ENCODE peak calls at places on chromosomes 16 and 17, in ten cellular contexts. T, R, W, U, A, C, G, K, E and L are unnamed samples.

GRCh38 chr17:40035162-40035559 is 19.0 kb downstream of the MED24 start:
- DNase-seq in T (no peak), R (no peak), W (no peak), U (no peak), A (peak), C (no peak), G (no peak), K (peak), E (peak), L (no peak)

GRCh38 chr16:69039333-69039941 is 66.0 kb upstream of the HAS3 start:
- DNase-seq in T (no peak), R (no peak), W (no peak), U (no peak), A (peak), C (no peak), G (no peak), K (no peak), E (peak), L (no peak)

GRCh38 chr17:4087911-4088693 is 54.7 kb downstream of the ZZEF1 start:
- DNase-seq in T (no peak), R (no peak), W (no peak), U (no peak), A (no peak), C (no peak), G (no peak), K (no peak), E (peak), L (no peak)

GRCh38 chr16:82016268-82016667 is 5.0 kb upstream of the SDR42E1 start:
- DNase-seq in T (no peak), R (no peak), W (no peak), U (no peak), A (peak), C (no peak), G (no peak), K (no peak), E (peak), L (no peak)

GRCh38 chr16:12449795-12450194 is 353.9 kb downstream of the CPPED1 start:
- DNase-seq in T (no peak), R (no peak), W (no peak), U (no peak), A (no peak), C (no peak), G (no peak), K (no peak), E (peak), L (no peak)

GRCh38 chr17:76697702-76698465 is 12.9 kb downstream of the MXRA7 start:
- DNase-seq in T (no peak), R (no peak), W (no peak), U (no peak), A (peak), C (no peak), G (no peak), K (peak), E (no peak), L (no peak)

GRCh38 chr17:72118588-72119279 is 2.1 kb upstream of the SOX9 start:
- DNase-seq in T (no peak), R (peak), W (peak), U (no peak), A (peak), C (no peak), G (peak), K (peak), E (peak), L (no peak)

GRCh38 chr16:69323428-69323827 is 7.0 kb downstream of the PDF start:
- DNase-seq in T (no peak), R (peak), W (no peak), U (no peak), A (no peak), C (no peak), G (no peak), K (no peak), E (no peak), L (no peak)

GRCh38 chr16:50696575-50697420 is 3.4 kb downstream of the NOD2 start:
- DNase-seq in T (no peak), R (peak), W (peak), U (no peak), A (no peak), C (no peak), G (peak), K (no peak), E (peak), L (peak)

GRCh38 chr16:69724981-69725479 is 1.3 kb downstream of the NQO1 start:
- DNase-seq in T (no peak), R (no peak), W (no peak), U (no peak), A (peak), C (no peak), G (no peak), K (no peak), E (peak), L (no peak)

GRCh38 chr16:58551496-58551895 is 36.2 kb downstream of the SETD6 start:
- DNase-seq in T (no peak), R (no peak), W (peak), U (no peak), A (no peak), C (no peak), G (no peak), K (no peak), E (no peak), L (no peak)

GRCh38 chr17:72465191-72466024 is 344.6 kb downstream of the SOX9 start:
- DNase-seq in T (no peak), R (no peak), W (no peak), U (no peak), A (peak), C (no peak), G (no peak), K (no peak), E (peak), L (no peak)

GRCh38 chr17:29591737-29592624 is 951 bp upstream of the ANKRD13B start:
- DNase-seq in T (peak), R (peak), W (peak), U (peak), A (peak), C (peak), G (peak), K (peak), E (peak), L (no peak)

GRCh38 chr16:86302710-86303109 is 207.6 kb upstream of the FOXF1 start:
- DNase-seq in T (no peak), R (no peak), W (no peak), U (no peak), A (no peak), C (no peak), G (no peak), K (no peak), E (no peak), L (no peak)

GRCh38 chr17:17942846-17943245 is 29.4 kb downstream of the TOM1L2 start:
- DNase-seq in T (no peak), R (no peak), W (no peak), U (no peak), A (no peak), C (no peak), G (no peak), K (no peak), E (peak), L (no peak)

GRCh38 chr17:44324092-44324570 is 492 bp downstream of the SLC25A39 start:
- DNase-seq in T (no peak), R (no peak), W (no peak), U (no peak), A (no peak), C (no peak), G (no peak), K (peak), E (peak), L (no peak)

GRCh38 chr17:7306911-7307685 is at the start of gene EIF5A:
- DNase-seq in T (peak), R (peak), W (peak), U (peak), A (peak), C (peak), G (peak), K (peak), E (peak), L (peak)

GRCh38 chr17:5757306-5757907 is 173.1 kb upstream of the NLRP1 start:
- DNase-seq in T (no peak), R (no peak), W (no peak), U (no peak), A (no peak), C (no peak), G (no peak), K (no peak), E (no peak), L (no peak)

GRCh38 chr17:60745544-60745943 is 67.9 kb downstream of the BCAS3 start:
- DNase-seq in T (no peak), R (no peak), W (no peak), U (no peak), A (no peak), C (no peak), G (no peak), K (no peak), E (no peak), L (no peak)

GRCh38 chr17:78883090-78883532 is 19.9 kb downstream of the CEP295NL start:
- DNase-seq in T (no peak), R (peak), W (peak), U (no peak), A (no peak), C (no peak), G (no peak), K (no peak), E (peak), L (no peak)